ENCODE peak calls at places on chromosomes 5 and 9, in four cellular contexts. A is prostate gland, X is erythroblast, E is pons. S is an unnamed sample.
A peak's percentile ranks its signal among the peaks of the same experiment; 100 is the strongest.

GRCh38 chr5:80797428-80798024 is 142.7 kb upstream of the DHFR start:
- DNase-seq in A (no peak), X (no peak), E (no peak), S (no peak)

GRCh38 chr5:139844472-139845145 is 49.0 kb downstream of the PSD2 start:
- DNase-seq in A (peak; percentile 47), X (peak; percentile 79), E (peak; percentile 86), S (peak; percentile 88)

GRCh38 chr9:137665226-137665625 is 46.4 kb downstream of the EHMT1 start:
- DNase-seq in A (no peak), X (no peak), E (no peak), S (no peak)

GRCh38 chr5:75236322-75237316 is at the start of gene ANKRD31:
- DNase-seq in A (peak; percentile 72), X (peak; percentile 95), E (peak; percentile 83), S (peak; percentile 95)

GRCh38 chr9:120378680-120379079 is 201.3 kb downstream of the CDK5RAP2 start:
- DNase-seq in A (no peak), X (no peak), E (no peak), S (no peak)

GRCh38 chr9:129442791-129443511 is 177.9 kb downstream of the C9orf50 start:
- DNase-seq in A (no peak), X (no peak), E (no peak), S (no peak)

GRCh38 chr5:29649321-29649720 is 1544.2 kb upstream of the CDH6 start:
- DNase-seq in A (no peak), X (no peak), E (no peak), S (no peak)

GRCh38 chr5:153903321-153903720 is 135.4 kb downstream of the FAM114A2 start:
- DNase-seq in A (no peak), X (no peak), E (no peak), S (no peak)

GRCh38 chr5:139638090-139638735 is 9.9 kb upstream of the CXXC5 start:
- DNase-seq in A (peak; percentile 78), X (peak; percentile 81), E (peak; percentile 88), S (peak; percentile 72)

GRCh38 chr9:3827175-3827574 is 301.4 kb upstream of the RFX3 start:
- DNase-seq in A (peak; percentile 68), X (no peak), E (no peak), S (no peak)

GRCh38 chr9:1535599-1535998 is 479.5 kb upstream of the SMARCA2 start:
- DNase-seq in A (no peak), X (no peak), E (no peak), S (no peak)

GRCh38 chr5:98050583-98050982 is 722.9 kb upstream of the RGMB start:
- DNase-seq in A (no peak), X (peak; percentile 13), E (no peak), S (no peak)

GRCh38 chr5:107067391-107067790 is 603.3 kb downstream of the EFNA5 start:
- DNase-seq in A (no peak), X (no peak), E (peak; percentile 54), S (no peak)

S was measured in GM13977.